ENCODE peak calls at places on chromosome 18, in ten cellular contexts. One of them, this sample, is unnamed.

GRCh38 chr18:27862056-27862682 is 314.8 kb downstream of the CDH2 start:
- DNase-seq in Jurkat, Clone E6-1: no peak
- DNase-seq in fibroblast of lung: no peak
- DNase-seq in neural progenitor cell: no peak
- DNase-seq in brain microvascular endothelial cell: no peak
- DNase-seq in H7: no peak
- DNase-seq in prostate gland: no peak
- DNase-seq in heart right ventricle: no peak
- DNase-seq in iPS DF 6.9: no peak
- DNase-seq in stomach: no peak
- DNase-seq in this sample: no peak

GRCh38 chr18:11986061-11986460 is 4.8 kb downstream of the IMPA2 start:
- DNase-seq in Jurkat, Clone E6-1: no peak
- DNase-seq in fibroblast of lung: no peak
- DNase-seq in iPS DF 6.9: no peak
- DNase-seq in neural progenitor cell: no peak
- DNase-seq in prostate gland: no peak
- DNase-seq in brain microvascular endothelial cell: no peak
- DNase-seq in H7: no peak
- DNase-seq in heart right ventricle: no peak
- DNase-seq in stomach: no peak
- DNase-seq in this sample: no peak

GRCh38 chr18:76256897-76257500 is 238.0 kb downstream of the ZNF516 start:
- DNase-seq in H7: peak
- DNase-seq in neural progenitor cell: peak
- DNase-seq in brain microvascular endothelial cell: peak
- DNase-seq in Jurkat, Clone E6-1: peak
- DNase-seq in prostate gland: no peak
- DNase-seq in fibroblast of lung: peak
- DNase-seq in stomach: no peak
- DNase-seq in iPS DF 6.9: no peak
- DNase-seq in heart right ventricle: no peak
- DNase-seq in this sample: peak

GRCh38 chr18:34947711-34948125 is 93.5 kb upstream of the MAPRE2 start:
- DNase-seq in prostate gland: no peak
- DNase-seq in iPS DF 6.9: no peak
- DNase-seq in neural progenitor cell: no peak
- DNase-seq in heart right ventricle: no peak
- DNase-seq in stomach: no peak
- DNase-seq in brain microvascular endothelial cell: peak
- DNase-seq in H7: no peak
- DNase-seq in Jurkat, Clone E6-1: no peak
- DNase-seq in fibroblast of lung: peak
- DNase-seq in this sample: peak

GRCh38 chr18:25736516-25736915 is 353.9 kb downstream of the SS18 start:
- DNase-seq in iPS DF 6.9: no peak
- DNase-seq in fibroblast of lung: no peak
- DNase-seq in Jurkat, Clone E6-1: no peak
- DNase-seq in prostate gland: no peak
- DNase-seq in brain microvascular endothelial cell: peak
- DNase-seq in heart right ventricle: no peak
- DNase-seq in neural progenitor cell: no peak
- DNase-seq in H7: no peak
- DNase-seq in stomach: no peak
- DNase-seq in this sample: no peak

GRCh38 chr18:46573156-46573555 is 83.9 kb downstream of the LOXHD1 start:
- DNase-seq in fibroblast of lung: no peak
- DNase-seq in iPS DF 6.9: no peak
- DNase-seq in heart right ventricle: no peak
- DNase-seq in neural progenitor cell: no peak
- DNase-seq in prostate gland: no peak
- DNase-seq in brain microvascular endothelial cell: no peak
- DNase-seq in Jurkat, Clone E6-1: no peak
- DNase-seq in H7: no peak
- DNase-seq in stomach: no peak
- DNase-seq in this sample: no peak

GRCh38 chr18:44955825-44956224 is 275.1 kb downstream of the SETBP1 start:
- DNase-seq in H7: no peak
- DNase-seq in heart right ventricle: no peak
- DNase-seq in prostate gland: no peak
- DNase-seq in iPS DF 6.9: no peak
- DNase-seq in Jurkat, Clone E6-1: no peak
- DNase-seq in neural progenitor cell: no peak
- DNase-seq in stomach: no peak
- DNase-seq in brain microvascular endothelial cell: no peak
- DNase-seq in fibroblast of lung: no peak
- DNase-seq in this sample: peak

GRCh38 chr18:68721681-68722583 is 7.0 kb upstream of the TMX3 start:
- DNase-seq in fibroblast of lung: peak
- DNase-seq in neural progenitor cell: no peak
- DNase-seq in brain microvascular endothelial cell: no peak
- DNase-seq in H7: no peak
- DNase-seq in Jurkat, Clone E6-1: peak
- DNase-seq in heart right ventricle: no peak
- DNase-seq in stomach: no peak
- DNase-seq in iPS DF 6.9: no peak
- DNase-seq in prostate gland: no peak
- DNase-seq in this sample: no peak

GRCh38 chr18:35443434-35443833 is 54.3 kb downstream of the INO80C start:
- DNase-seq in prostate gland: no peak
- DNase-seq in Jurkat, Clone E6-1: no peak
- DNase-seq in heart right ventricle: no peak
- DNase-seq in iPS DF 6.9: no peak
- DNase-seq in neural progenitor cell: no peak
- DNase-seq in brain microvascular endothelial cell: no peak
- DNase-seq in stomach: no peak
- DNase-seq in H7: no peak
- DNase-seq in fibroblast of lung: no peak
- DNase-seq in this sample: no peak

GRCh38 chr18:21914739-21915319 is 174.2 kb downstream of the MIB1 start:
- DNase-seq in stomach: no peak
- DNase-seq in fibroblast of lung: peak
- DNase-seq in brain microvascular endothelial cell: peak
- DNase-seq in Jurkat, Clone E6-1: peak
- DNase-seq in prostate gland: no peak
- DNase-seq in heart right ventricle: no peak
- DNase-seq in H7: peak
- DNase-seq in iPS DF 6.9: peak
- DNase-seq in neural progenitor cell: peak
- DNase-seq in this sample: peak

GRCh38 chr18:35049111-35050003 is 8.1 kb downstream of the MAPRE2 start:
- DNase-seq in prostate gland: no peak
- DNase-seq in H7: no peak
- DNase-seq in fibroblast of lung: no peak
- DNase-seq in neural progenitor cell: no peak
- DNase-seq in heart right ventricle: no peak
- DNase-seq in Jurkat, Clone E6-1: no peak
- DNase-seq in iPS DF 6.9: no peak
- DNase-seq in brain microvascular endothelial cell: no peak
- DNase-seq in stomach: no peak
- DNase-seq in this sample: peak

GRCh38 chr18:8396244-8396643 is 213.0 kb upstream of the RAB12 start:
- DNase-seq in neural progenitor cell: no peak
- DNase-seq in heart right ventricle: no peak
- DNase-seq in stomach: no peak
- DNase-seq in Jurkat, Clone E6-1: no peak
- DNase-seq in brain microvascular endothelial cell: no peak
- DNase-seq in fibroblast of lung: no peak
- DNase-seq in iPS DF 6.9: no peak
- DNase-seq in H7: no peak
- DNase-seq in prostate gland: no peak
- DNase-seq in this sample: no peak

DNA sequence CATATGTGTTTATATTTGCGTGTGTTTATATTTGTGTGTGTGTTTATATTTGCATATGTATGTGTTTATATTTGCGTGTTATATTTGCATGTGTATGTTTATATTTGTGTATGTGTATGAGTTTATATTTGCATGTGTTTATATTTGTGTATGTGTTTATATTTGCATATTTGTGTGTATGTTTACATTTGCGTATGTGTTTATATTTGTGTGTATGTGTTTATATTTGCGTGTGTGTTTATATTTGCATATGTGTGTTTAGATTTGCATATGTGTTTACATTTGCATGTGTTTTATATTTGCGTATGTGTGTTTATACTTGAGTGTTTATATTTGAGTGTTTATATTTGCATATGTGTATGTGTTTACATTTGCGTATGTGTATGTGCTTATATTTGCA is 115.7 kb upstream of the CTDP1 start:
- DNase-seq in iPS DF 6.9: no peak
- DNase-seq in heart right ventricle: no peak
- DNase-seq in brain microvascular endothelial cell: no peak
- DNase-seq in prostate gland: no peak
- DNase-seq in neural progenitor cell: no peak
- DNase-seq in fibroblast of lung: no peak
- DNase-seq in Jurkat, Clone E6-1: no peak
- DNase-seq in stomach: no peak
- DNase-seq in H7: no peak
- DNase-seq in this sample: no peak
- H3K4me3 ChIP-seq in iPS DF 6.9: no peak
- H3K4me3 ChIP-seq in heart right ventricle: no peak
- H3K4me3 ChIP-seq in brain microvascular endothelial cell: no peak
- H3K4me3 ChIP-seq in prostate gland: no peak
- H3K4me3 ChIP-seq in neural progenitor cell: no peak
- H3K4me3 ChIP-seq in fibroblast of lung: no peak
- H3K4me3 ChIP-seq in Jurkat, Clone E6-1: no peak
- H3K4me3 ChIP-seq in stomach: no peak
- H3K4me3 ChIP-seq in H7: no peak
- H3K4me3 ChIP-seq in this sample: no peak

GRCh38 chr18:55419939-55420664 is 167.9 kb downstream of the TCF4 start:
- DNase-seq in prostate gland: no peak
- DNase-seq in H7: no peak
- DNase-seq in fibroblast of lung: peak
- DNase-seq in heart right ventricle: no peak
- DNase-seq in stomach: no peak
- DNase-seq in neural progenitor cell: peak
- DNase-seq in Jurkat, Clone E6-1: no peak
- DNase-seq in iPS DF 6.9: no peak
- DNase-seq in brain microvascular endothelial cell: no peak
- DNase-seq in this sample: peak

GRCh38 chr18:55421612-55422381 is 166.2 kb downstream of the TCF4 start:
- DNase-seq in stomach: no peak
- DNase-seq in Jurkat, Clone E6-1: no peak
- DNase-seq in neural progenitor cell: no peak
- DNase-seq in fibroblast of lung: peak
- DNase-seq in heart right ventricle: no peak
- DNase-seq in prostate gland: peak
- DNase-seq in iPS DF 6.9: no peak
- DNase-seq in brain microvascular endothelial cell: no peak
- DNase-seq in H7: no peak
- DNase-seq in this sample: peak

GRCh38 chr18:55420665-55420964 is 167.4 kb downstream of the TCF4 start:
- DNase-seq in stomach: no peak
- DNase-seq in iPS DF 6.9: no peak
- DNase-seq in neural progenitor cell: no peak
- DNase-seq in heart right ventricle: no peak
- DNase-seq in Jurkat, Clone E6-1: no peak
- DNase-seq in H7: no peak
- DNase-seq in prostate gland: no peak
- DNase-seq in brain microvascular endothelial cell: no peak
- DNase-seq in fibroblast of lung: no peak
- DNase-seq in this sample: peak

GRCh38 chr18:55422456-55423185 is 165.4 kb downstream of the TCF4 start:
- DNase-seq in iPS DF 6.9: no peak
- DNase-seq in neural progenitor cell: no peak
- DNase-seq in prostate gland: no peak
- DNase-seq in stomach: no peak
- DNase-seq in Jurkat, Clone E6-1: no peak
- DNase-seq in brain microvascular endothelial cell: no peak
- DNase-seq in fibroblast of lung: peak
- DNase-seq in heart right ventricle: peak
- DNase-seq in H7: no peak
- DNase-seq in this sample: no peak

GRCh38 chr18:55420977-55421611 is 166.9 kb downstream of the TCF4 start:
- DNase-seq in heart right ventricle: no peak
- DNase-seq in brain microvascular endothelial cell: no peak
- DNase-seq in H7: no peak
- DNase-seq in neural progenitor cell: no peak
- DNase-seq in stomach: no peak
- DNase-seq in Jurkat, Clone E6-1: no peak
- DNase-seq in fibroblast of lung: peak
- DNase-seq in prostate gland: no peak
- DNase-seq in iPS DF 6.9: no peak
- DNase-seq in this sample: no peak
- H3K4me3 ChIP-seq in heart right ventricle: peak
- H3K4me3 ChIP-seq in brain microvascular endothelial cell: no peak
- H3K4me3 ChIP-seq in H7: no peak
- H3K4me3 ChIP-seq in neural progenitor cell: no peak
- H3K4me3 ChIP-seq in stomach: no peak
- H3K4me3 ChIP-seq in Jurkat, Clone E6-1: no peak
- H3K4me3 ChIP-seq in fibroblast of lung: no peak
- H3K4me3 ChIP-seq in prostate gland: peak
- H3K4me3 ChIP-seq in iPS DF 6.9: no peak
- H3K4me3 ChIP-seq in this sample: peak

GRCh38 chr18:55863876-55864275 is 275.9 kb upstream of the TCF4 start:
- DNase-seq in neural progenitor cell: no peak
- DNase-seq in H7: no peak
- DNase-seq in stomach: no peak
- DNase-seq in Jurkat, Clone E6-1: no peak
- DNase-seq in prostate gland: no peak
- DNase-seq in fibroblast of lung: peak
- DNase-seq in heart right ventricle: no peak
- DNase-seq in iPS DF 6.9: no peak
- DNase-seq in brain microvascular endothelial cell: no peak
- DNase-seq in this sample: no peak
- H3K4me3 ChIP-seq in neural progenitor cell: no peak
- H3K4me3 ChIP-seq in H7: no peak
- H3K4me3 ChIP-seq in stomach: no peak
- H3K4me3 ChIP-seq in Jurkat, Clone E6-1: no peak
- H3K4me3 ChIP-seq in prostate gland: no peak
- H3K4me3 ChIP-seq in fibroblast of lung: no peak
- H3K4me3 ChIP-seq in heart right ventricle: no peak
- H3K4me3 ChIP-seq in iPS DF 6.9: no peak
- H3K4me3 ChIP-seq in brain microvascular endothelial cell: no peak
- H3K4me3 ChIP-seq in this sample: no peak

DNA sequence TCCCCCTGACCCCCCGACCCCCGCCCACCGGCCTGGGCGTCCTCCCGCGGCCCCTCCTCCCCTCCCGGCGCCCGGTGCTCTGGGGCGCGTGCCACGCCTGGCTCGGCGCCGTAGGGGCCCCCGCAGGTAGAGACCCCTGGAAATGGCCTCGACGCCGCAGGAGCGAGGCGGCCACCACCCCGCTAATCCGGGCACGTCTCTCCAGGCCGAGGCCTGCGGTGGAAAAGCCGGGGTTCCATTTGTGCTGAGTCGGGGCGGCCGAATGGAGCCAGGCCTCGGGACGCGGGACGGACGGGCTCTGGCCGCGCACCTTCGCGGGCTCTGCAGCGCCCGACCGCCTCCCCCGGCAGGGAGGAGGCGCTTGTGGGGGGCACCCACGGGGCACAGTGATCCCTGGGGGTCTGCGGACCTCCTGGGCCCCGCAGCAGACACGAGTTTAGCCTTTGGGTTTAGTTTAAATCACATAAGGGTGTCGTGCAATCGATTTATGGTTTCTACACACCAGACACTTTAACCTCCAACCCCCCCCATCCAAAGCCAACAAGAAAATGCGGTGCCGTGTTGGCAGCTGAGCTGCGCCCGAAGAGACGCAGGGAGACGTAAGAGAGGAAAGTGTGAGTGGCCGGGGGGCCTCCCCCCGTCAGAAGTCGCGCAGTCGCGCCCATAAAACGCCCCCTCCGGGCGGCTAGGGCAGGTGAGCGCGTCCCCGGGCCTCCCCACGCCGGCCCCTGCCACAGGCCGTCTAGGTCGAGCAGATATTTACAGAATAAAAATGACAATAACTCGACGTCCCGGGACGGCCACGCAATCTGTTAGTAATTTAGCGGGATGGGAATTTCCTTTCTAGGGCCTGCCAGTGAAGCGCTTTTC is 1.1 kb upstream of the NFATC1 start:
- DNase-seq in heart right ventricle: peak
- DNase-seq in prostate gland: no peak
- DNase-seq in brain microvascular endothelial cell: peak
- DNase-seq in stomach: no peak
- DNase-seq in neural progenitor cell: peak
- DNase-seq in H7: no peak
- DNase-seq in fibroblast of lung: peak
- DNase-seq in Jurkat, Clone E6-1: peak
- DNase-seq in iPS DF 6.9: no peak
- DNase-seq in this sample: peak
- H3K4me3 ChIP-seq in heart right ventricle: peak
- H3K4me3 ChIP-seq in prostate gland: peak
- H3K4me3 ChIP-seq in brain microvascular endothelial cell: peak
- H3K4me3 ChIP-seq in stomach: peak
- H3K4me3 ChIP-seq in neural progenitor cell: peak
- H3K4me3 ChIP-seq in H7: peak
- H3K4me3 ChIP-seq in fibroblast of lung: no peak
- H3K4me3 ChIP-seq in Jurkat, Clone E6-1: peak
- H3K4me3 ChIP-seq in iPS DF 6.9: peak
- H3K4me3 ChIP-seq in this sample: peak